ENCODE peak calls at places on chromosomes 3 and 15, in four cellular contexts. One of them, this sample, is unnamed.

GRCh38 chr3:99313481-99313880 is 324.9 kb upstream of the COL8A1 start:
- DNase-seq in thoracic aorta: no peak
- DNase-seq in testis: no peak
- DNase-seq in stomach: no peak
- DNase-seq in this sample: no peak

GRCh38 chr3:42045719-42046243 is 45.4 kb upstream of the TRAK1 start:
- DNase-seq in testis: no peak
- DNase-seq in stomach: no peak
- DNase-seq in thoracic aorta: no peak
- DNase-seq in this sample: no peak

GRCh38 chr3:72571052-72571451 is 277.2 kb downstream of the SHQ1 start:
- DNase-seq in stomach: no peak
- DNase-seq in testis: no peak
- DNase-seq in thoracic aorta: no peak
- DNase-seq in this sample: no peak

GRCh38 chr15:51759557-51760070 is 8.2 kb downstream of the TMOD2 start:
- DNase-seq in thoracic aorta: no peak
- DNase-seq in stomach: no peak
- DNase-seq in testis: peak
- DNase-seq in this sample: no peak

GRCh38 chr3:87614998-87615397 is 338.6 kb upstream of the POU1F1 start:
- DNase-seq in testis: no peak
- DNase-seq in thoracic aorta: no peak
- DNase-seq in stomach: no peak
- DNase-seq in this sample: no peak

GRCh38 chr15:92733934-92734521 is 78.5 kb upstream of the FAM174B start:
- DNase-seq in stomach: no peak
- DNase-seq in thoracic aorta: no peak
- DNase-seq in testis: peak
- DNase-seq in this sample: no peak

GRCh38 chr3:142226474-142226873 is 1.1 kb upstream of the GK5 start:
- DNase-seq in thoracic aorta: no peak
- DNase-seq in testis: no peak
- DNase-seq in stomach: no peak
- DNase-seq in this sample: no peak

GRCh38 chr3:143832433-143832832 is 15.8 kb downstream of the SLC9A9 start:
- DNase-seq in testis: no peak
- DNase-seq in thoracic aorta: no peak
- DNase-seq in stomach: no peak
- DNase-seq in this sample: no peak

GRCh38 chr3:58088501-58088900 is 80.3 kb downstream of the FLNB start:
- DNase-seq in stomach: no peak
- DNase-seq in testis: no peak
- DNase-seq in thoracic aorta: no peak
- DNase-seq in this sample: no peak

GRCh38 chr3:15319575-15319974 is 12.8 kb downstream of the SH3BP5 start:
- DNase-seq in thoracic aorta: no peak
- DNase-seq in stomach: no peak
- DNase-seq in testis: peak
- DNase-seq in this sample: no peak

GRCh38 chr3:35088943-35089342 is 550.4 kb upstream of the ARPP21 start:
- DNase-seq in testis: no peak
- DNase-seq in thoracic aorta: no peak
- DNase-seq in stomach: no peak
- DNase-seq in this sample: no peak

GRCh38 chr3:58965870-58966269 is 84.0 kb downstream of the CFAP20DC start:
- DNase-seq in stomach: no peak
- DNase-seq in testis: no peak
- DNase-seq in thoracic aorta: no peak
- DNase-seq in this sample: no peak

GRCh38 chr3:48269592-48269991 is 28.7 kb downstream of the ZNF589 start:
- DNase-seq in thoracic aorta: no peak
- DNase-seq in testis: no peak
- DNase-seq in stomach: no peak
- DNase-seq in this sample: no peak

GRCh38 chr3:161348791-161349400 is 22.4 kb downstream of the SPTSSB start:
- DNase-seq in thoracic aorta: no peak
- DNase-seq in stomach: no peak
- DNase-seq in testis: no peak
- DNase-seq in this sample: no peak

GRCh38 chr3:47000198-47000815 is 20.8 kb downstream of the NBEAL2 start:
- DNase-seq in stomach: no peak
- DNase-seq in thoracic aorta: no peak
- DNase-seq in testis: no peak
- DNase-seq in this sample: no peak

GRCh38 chr15:74798388-74799254 is 14.0 kb upstream of the LMAN1L start:
- DNase-seq in testis: no peak
- DNase-seq in thoracic aorta: no peak
- DNase-seq in stomach: peak
- DNase-seq in this sample: no peak

GRCh38 chr15:70345251-70346019 is 247.7 kb upstream of the TLE3 start:
- DNase-seq in testis: no peak
- DNase-seq in thoracic aorta: no peak
- DNase-seq in stomach: no peak
- DNase-seq in this sample: peak

GRCh38 chr3:159322322-159322939 is 520.6 kb downstream of the MFSD1 start:
- DNase-seq in thoracic aorta: no peak
- DNase-seq in stomach: no peak
- DNase-seq in testis: peak
- DNase-seq in this sample: no peak

GRCh38 chr3:64209866-64210609 is 15.2 kb downstream of the PRICKLE2 start:
- DNase-seq in testis: peak
- DNase-seq in thoracic aorta: peak
- DNase-seq in stomach: peak
- DNase-seq in this sample: peak

GRCh38 chr3:39378092-39378491 is 5.1 kb upstream of the SLC25A38 start:
- DNase-seq in thoracic aorta: no peak
- DNase-seq in stomach: peak
- DNase-seq in testis: peak
- DNase-seq in this sample: no peak

GRCh38 chr3:193963808-193964516 is 172.0 kb upstream of the HES1 start:
- DNase-seq in stomach: no peak
- DNase-seq in testis: no peak
- DNase-seq in thoracic aorta: no peak
- DNase-seq in this sample: peak

GRCh38 chr3:113695818-113696645 is at the start of gene USF3:
- DNase-seq in thoracic aorta: no peak
- DNase-seq in stomach: peak
- DNase-seq in testis: peak
- DNase-seq in this sample: peak

GRCh38 chr3:72171461-72171860 is 386.5 kb upstream of the PROK2 start:
- DNase-seq in testis: no peak
- DNase-seq in thoracic aorta: no peak
- DNase-seq in stomach: no peak
- DNase-seq in this sample: no peak

GRCh38 chr15:36896949-36897348 is 203.4 kb downstream of the MEIS2 start:
- DNase-seq in testis: no peak
- DNase-seq in stomach: no peak
- DNase-seq in thoracic aorta: no peak
- DNase-seq in this sample: no peak

GRCh38 chr15:48657891-48658591 is 12.5 kb upstream of the FBN1 start:
- DNase-seq in testis: no peak
- DNase-seq in stomach: no peak
- DNase-seq in thoracic aorta: no peak
- DNase-seq in this sample: peak

GRCh38 chr3:124688580-124689454 is 41.4 kb upstream of the UMPS start:
- DNase-seq in stomach: peak
- DNase-seq in thoracic aorta: peak
- DNase-seq in testis: peak
- DNase-seq in this sample: no peak

GRCh38 chr3:114333923-114334240 is 40.1 kb downstream of the TIGIT start:
- DNase-seq in testis: no peak
- DNase-seq in stomach: no peak
- DNase-seq in thoracic aorta: no peak
- DNase-seq in this sample: no peak

GRCh38 chr3:123086110-123086642 is 19.4 kb downstream of the PDIA5 start:
- DNase-seq in thoracic aorta: no peak
- DNase-seq in stomach: no peak
- DNase-seq in testis: no peak
- DNase-seq in this sample: no peak

GRCh38 chr15:58269455-58270414 is 131.6 kb downstream of the AQP9 start:
- DNase-seq in testis: peak
- DNase-seq in thoracic aorta: no peak
- DNase-seq in stomach: no peak
- DNase-seq in this sample: no peak

GRCh38 chr15:79960502-79961217 is 10.3 kb downstream of the BCL2A1 start:
- DNase-seq in testis: no peak
- DNase-seq in thoracic aorta: no peak
- DNase-seq in stomach: no peak
- DNase-seq in this sample: no peak

GRCh38 chr3:42159706-42160472 is 68.7 kb downstream of the TRAK1 start:
- DNase-seq in stomach: peak
- DNase-seq in thoracic aorta: no peak
- DNase-seq in testis: peak
- DNase-seq in this sample: no peak

GRCh38 chr15:96353931-96354730 is 23.6 kb downstream of the NR2F2 start:
- DNase-seq in testis: peak
- DNase-seq in thoracic aorta: no peak
- DNase-seq in stomach: peak
- DNase-seq in this sample: no peak

GRCh38 chr15:55279746-55280351 is 9.8 kb downstream of the RAB27A start:
- DNase-seq in stomach: no peak
- DNase-seq in testis: no peak
- DNase-seq in thoracic aorta: no peak
- DNase-seq in this sample: no peak

GRCh38 chr15:90087454-90088154 is 14.7 kb downstream of the IDH2 start:
- DNase-seq in stomach: no peak
- DNase-seq in testis: peak
- DNase-seq in thoracic aorta: no peak
- DNase-seq in this sample: no peak

GRCh38 chr3:151580592-151580991 is 119.7 kb upstream of the IGSF10 start:
- DNase-seq in stomach: no peak
- DNase-seq in thoracic aorta: no peak
- DNase-seq in testis: no peak
- DNase-seq in this sample: no peak

GRCh38 chr3:141288331-141288990 is 56.8 kb downstream of the PXYLP1 start:
- DNase-seq in testis: no peak
- DNase-seq in thoracic aorta: no peak
- DNase-seq in stomach: no peak
- DNase-seq in this sample: no peak

GRCh38 chr3:127425505-127426443 is 137.9 kb upstream of the PRR20G start:
- DNase-seq in testis: peak
- DNase-seq in thoracic aorta: no peak
- DNase-seq in stomach: no peak
- DNase-seq in this sample: no peak

GRCh38 chr3:55879901-55880331 is 392.8 kb upstream of the WNT5A start:
- DNase-seq in testis: no peak
- DNase-seq in stomach: no peak
- DNase-seq in thoracic aorta: no peak
- DNase-seq in this sample: peak
- H3K27ac ChIP-seq in testis: no peak
- H3K27ac ChIP-seq in stomach: no peak
- H3K27ac ChIP-seq in thoracic aorta: no peak
- H3K27ac ChIP-seq in this sample: no peak

DNA sequence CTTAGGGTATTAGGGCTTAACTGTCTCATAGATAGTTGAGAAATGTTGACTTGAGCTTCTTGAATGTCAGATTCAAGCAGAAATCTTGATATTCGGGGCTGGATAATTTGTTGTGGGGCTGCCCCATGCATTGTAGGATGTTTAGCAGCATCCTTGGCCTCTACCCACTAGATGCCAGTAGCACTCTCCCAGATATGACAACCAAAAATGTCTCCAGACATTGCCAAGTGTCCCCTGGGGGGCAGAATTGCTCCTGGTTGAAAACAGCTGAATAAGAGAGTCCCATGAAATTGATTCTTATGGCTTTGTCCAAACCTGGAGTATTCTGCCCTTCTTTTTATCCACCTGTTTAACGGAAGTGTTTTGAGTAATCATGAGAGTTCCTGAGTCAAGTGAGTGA is 15.9 kb upstream of the LCMT2 start:
- DNase-seq in thoracic aorta: no peak
- DNase-seq in stomach: no peak
- DNase-seq in testis: no peak
- DNase-seq in this sample: no peak
- TF ChIP-seq CTCF in thoracic aorta: no peak
- TF ChIP-seq CTCF in stomach: no peak
- TF ChIP-seq CTCF in testis: no peak
- TF ChIP-seq CTCF in this sample: no peak

DNA sequence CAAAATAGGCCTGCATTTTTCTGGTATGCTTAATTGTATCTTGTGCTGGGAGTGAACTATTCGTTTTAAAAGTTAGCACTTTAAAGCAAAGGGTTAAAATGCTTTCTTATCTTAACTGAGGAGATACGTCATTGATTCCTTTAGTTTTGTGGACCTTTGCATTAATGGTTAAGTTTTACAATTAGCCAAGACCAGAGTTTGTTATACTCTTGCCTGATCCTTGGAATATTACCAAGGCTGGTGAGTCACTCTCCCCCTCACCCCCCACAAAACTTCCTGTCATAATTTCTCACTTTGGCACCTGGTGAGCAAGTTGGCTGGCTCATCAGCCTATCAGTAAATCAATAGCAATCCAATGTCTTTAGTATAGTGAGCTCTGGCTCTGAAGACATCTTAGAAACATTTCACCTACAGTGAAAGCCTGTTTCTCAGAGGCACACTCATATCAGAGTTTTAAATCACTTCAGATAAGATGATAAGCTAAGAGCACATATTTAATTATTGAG is 26.7 kb downstream of the SLC2A2 start:
- DNase-seq in testis: no peak
- DNase-seq in thoracic aorta: no peak
- DNase-seq in stomach: no peak
- DNase-seq in this sample: no peak
- H3K27ac ChIP-seq in testis: no peak
- H3K27ac ChIP-seq in thoracic aorta: no peak
- H3K27ac ChIP-seq in stomach: peak
- H3K27ac ChIP-seq in this sample: no peak

DNA sequence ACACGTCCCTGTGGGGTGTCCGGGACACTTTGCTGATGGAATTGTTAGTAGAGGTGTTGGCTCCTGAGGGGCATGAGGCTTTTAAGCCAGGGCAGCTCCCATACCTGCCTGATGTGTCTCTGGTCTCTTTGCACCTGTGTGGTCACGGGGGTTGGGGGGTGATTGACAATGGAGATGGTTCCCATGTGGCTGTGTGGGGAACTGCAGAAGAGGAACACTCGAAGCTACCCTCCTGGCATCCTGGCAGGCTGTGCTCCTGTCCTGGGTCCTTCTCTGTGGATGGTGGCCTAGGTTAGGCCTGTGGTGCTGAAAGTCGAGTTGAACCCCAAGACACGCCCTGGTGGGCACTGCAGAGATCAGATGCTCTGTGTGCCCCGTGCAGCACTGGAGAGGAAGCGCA is 73.4 kb downstream of the HMCES start:
- DNase-seq in thoracic aorta: no peak
- DNase-seq in stomach: no peak
- DNase-seq in testis: no peak
- DNase-seq in this sample: no peak
- TF ChIP-seq CTCF in thoracic aorta: peak
- TF ChIP-seq CTCF in stomach: no peak
- TF ChIP-seq CTCF in testis: no peak
- TF ChIP-seq CTCF in this sample: peak

GRCh38 chr3:126125781-126126251 is 41.9 kb upstream of the SLC41A3 start:
- DNase-seq in testis: no peak
- DNase-seq in stomach: peak
- DNase-seq in thoracic aorta: no peak
- DNase-seq in this sample: peak
- H3K27ac ChIP-seq in testis: no peak
- H3K27ac ChIP-seq in stomach: no peak
- H3K27ac ChIP-seq in thoracic aorta: no peak
- H3K27ac ChIP-seq in this sample: no peak